ENCODE peak calls at places on chromosomes 4 and X, in seven cellular contexts. H is psoas muscle; T is activated T-helper 1 cell treated with anti-CD3 and anti-CD28 coated beads, Interleukin-2, amount 50 U/mL, for 16 hours; A is fibroblast of mammary gland; I is T1000; V is NCI-H510A treated with DMSO at 0.1 percent for 48 hours; D is NCI-H1436. Z is an unnamed sample.
A peak's percentile ranks its signal among the peaks of the same experiment; 100 is the strongest.

GRCh38 chr4:53346920-53347852 is 18.7 kb downstream of the SCFD2 start:
- DNase-seq in D (no peak), I (peak; percentile 43), V (no peak), H (no peak), A (peak; percentile 62), T (no peak), Z (no peak)

GRCh38 chrX:56268888-56269287 is 36.7 kb downstream of the KLF8 start:
- DNase-seq in V (no peak), T (no peak), H (no peak), I (no peak), D (no peak), A (peak; percentile 28), Z (no peak)

GRCh38 chr4:101818362-101818761 is 27.8 kb downstream of the BANK1 start:
- DNase-seq in A (peak; percentile 3), I (no peak), T (no peak), D (no peak), H (no peak), V (no peak), Z (no peak)

GRCh38 chr4:98617358-98618047 is 40.9 kb downstream of the TSPAN5 start:
- DNase-seq in I (no peak), D (no peak), T (no peak), V (no peak), H (no peak), A (no peak), Z (no peak)

GRCh38 chr4:61493470-61493869 is 293.3 kb downstream of the ADGRL3 start:
- DNase-seq in D (no peak), I (no peak), H (no peak), T (no peak), V (no peak), A (no peak), Z (no peak)

GRCh38 chr4:154743683-154744340 is at the start of gene LRAT:
- DNase-seq in A (peak; percentile 8), T (no peak), D (no peak), I (peak; percentile 27), H (peak; percentile 41), V (peak; percentile 70), Z (peak; percentile 92)

GRCh38 chr4:188941524-188942109 is 802.4 kb downstream of the TRIML1 start:
- DNase-seq in D (no peak), T (no peak), I (peak; percentile 66), V (no peak), A (peak; percentile 100), H (no peak), Z (peak; percentile 74)

GRCh38 chr4:56259595-56259994 is 127.7 kb downstream of the AASDH start:
- DNase-seq in V (no peak), I (peak; percentile 7), A (no peak), T (no peak), D (no peak), H (no peak), Z (no peak)

GRCh38 chr4:187922274-187922673 is 73.3 kb upstream of the ZFP42 start:
- DNase-seq in V (no peak), H (no peak), A (no peak), T (no peak), D (no peak), I (no peak), Z (no peak)

GRCh38 chrX:48493890-48494364 is 14.9 kb upstream of the PORCN start:
- DNase-seq in T (no peak), A (peak; percentile 58), V (no peak), D (no peak), I (no peak), H (no peak), Z (peak; percentile 81)

GRCh38 chr4:73822389-73822788 is 14.1 kb upstream of the CXCL6 start:
- DNase-seq in T (no peak), H (no peak), V (no peak), A (peak; percentile 60), I (no peak), D (no peak), Z (peak; percentile 10)

GRCh38 chr4:150482581-150482980 is 99.4 kb upstream of the MAB21L2 start:
- DNase-seq in A (no peak), I (no peak), H (no peak), V (no peak), D (no peak), T (no peak), Z (no peak)

GRCh38 chr4:8306511-8307021 is 37.0 kb downstream of the HTRA3 start:
- DNase-seq in V (no peak), A (no peak), H (no peak), T (no peak), I (no peak), D (no peak), Z (no peak)

GRCh38 chr4:137610960-137611359 is 78.7 kb upstream of the PCDH18 start:
- DNase-seq in T (no peak), D (no peak), V (no peak), I (no peak), H (no peak), A (peak; percentile 42), Z (peak; percentile 20)

GRCh38 chr4:4866124-4866832 is 6.8 kb downstream of the MSX1 start:
- DNase-seq in A (no peak), V (no peak), D (no peak), T (no peak), H (no peak), I (no peak), Z (peak; percentile 42)

GRCh38 chr4:20916106-20916505 is 215.8 kb downstream of the PACRGL start:
- DNase-seq in D (no peak), A (no peak), T (no peak), V (no peak), I (no peak), H (no peak), Z (peak; percentile 7)

GRCh38 chr4:113209652-113210320 is 160.3 kb downstream of the ANK2 start:
- DNase-seq in A (no peak), T (no peak), H (no peak), I (no peak), D (no peak), V (no peak), Z (no peak)

GRCh38 chrX:13463608-13464007 is 105.8 kb upstream of the EGFL6 start:
- DNase-seq in V (peak; percentile 87), D (peak; percentile 3), T (no peak), A (peak; percentile 97), H (peak; percentile 49), I (no peak), Z (peak; percentile 91)

GRCh38 chrX:105821471-105822081 is 763 bp upstream of the NRK start:
- DNase-seq in V (no peak), I (no peak), A (no peak), D (no peak), T (no peak), H (no peak), Z (peak; percentile 75)

GRCh38 chr4:72817012-72817411 is 248.0 kb upstream of the ADAMTS3 start:
- DNase-seq in H (no peak), A (peak; percentile 36), V (no peak), D (no peak), T (no peak), I (no peak), Z (no peak)

GRCh38 chr4:160316036-160316435 is 1213.2 kb downstream of the RAPGEF2 start:
- DNase-seq in D (no peak), H (no peak), A (no peak), I (no peak), T (no peak), V (no peak), Z (no peak)

GRCh38 chrX:103099706-103100105 is 6.8 kb upstream of the NXF3 start:
- DNase-seq in H (no peak), A (no peak), D (no peak), I (no peak), T (no peak), V (no peak), Z (no peak)